ENCODE peak calls at places on chromosomes 1 and 21, in seven cellular contexts. A is anterior cingulate cortex, U is T-helper 2 cell, D is NCI-H510A, O is ureter, I is C1 segment of cervical spinal cord, M is right lobe of liver. Y is an unnamed sample.

GRCh38 chr1:244437108-244437507 is 14.6 kb downstream of the ADSS2 start:
- DNase-seq in A (no peak), U (no peak), D (no peak), O (no peak), I (no peak), M (no peak), Y (no peak)

GRCh38 chr1:30746212-30747027 is 11.2 kb downstream of the LAPTM5 start:
- DNase-seq in A (no peak), U (no peak), D (no peak), O (no peak), I (no peak), M (no peak), Y (no peak)

GRCh38 chr1:108559215-108560142 is at the start of gene EEIG2:
- DNase-seq in A (peak; percentile 21), U (peak; percentile 81), D (peak; percentile 59), O (peak; percentile 87), I (peak; percentile 67), M (peak; percentile 89), Y (peak; percentile 69)

GRCh38 chr1:41431490-41432350 is 52.8 kb downstream of the EDN2 start:
- DNase-seq in A (no peak), U (no peak), D (no peak), O (no peak), I (no peak), M (peak; percentile 63), Y (no peak)

GRCh38 chr1:160375788-160376524 is 9.1 kb downstream of the NHLH1 start:
- DNase-seq in A (no peak), U (no peak), D (no peak), O (no peak), I (peak; percentile 70), M (peak; percentile 37), Y (no peak)

GRCh38 chr1:4467241-4467640 is 187.2 kb upstream of the AJAP1 start:
- DNase-seq in A (no peak), U (no peak), D (no peak), O (no peak), I (no peak), M (no peak), Y (no peak)

GRCh38 chr1:237126180-237126579 is 84.2 kb downstream of the RYR2 start:
- DNase-seq in A (no peak), U (no peak), D (no peak), O (no peak), I (no peak), M (no peak), Y (no peak)

GRCh38 chr1:11617314-11617713 is 36.9 kb downstream of the FBXO2 start:
- DNase-seq in A (no peak), U (no peak), D (no peak), O (no peak), I (no peak), M (no peak), Y (no peak)

GRCh38 chr1:152657677-152658076 is 5.5 kb upstream of the LCE2D start:
- DNase-seq in A (no peak), U (no peak), D (no peak), O (no peak), I (no peak), M (peak; percentile 50), Y (no peak)

GRCh38 chr1:76314730-76315129 is 240.2 kb downstream of the ST6GALNAC3 start:
- DNase-seq in A (no peak), U (no peak), D (no peak), O (no peak), I (no peak), M (no peak), Y (no peak)

GRCh38 chr1:163013826-163014600 is 55.1 kb upstream of the RGS4 start:
- DNase-seq in A (no peak), U (no peak), D (peak; percentile 76), O (no peak), I (no peak), M (no peak), Y (no peak)

GRCh38 chr21:42330380-42331336 is 15.4 kb upstream of the TFF3 start:
- DNase-seq in A (no peak), U (no peak), D (no peak), O (no peak), I (no peak), M (peak; percentile 7), Y (no peak)

GRCh38 chr21:33540711-33541104 is 1.2 kb downstream of the GART start:
- DNase-seq in A (no peak), U (no peak), D (no peak), O (no peak), I (no peak), M (no peak), Y (no peak)

Y was measured in tibial nerve.